ENCODE peak calls at places on chromosomes 5 and 9, in seven cellular contexts. O is psoas muscle; L is CD8-positive, alpha-beta T cell; C is effector memory CD4-positive, alpha-beta T cell; J is Peyer's patch; Z is colonic mucosa; H is SJSA1. W is an unnamed sample.

GRCh38 chr5:119878712-119879111 is 249.4 kb downstream of the FAM170A start:
- DNase-seq in O (no peak), L (no peak), C (no peak), J (no peak), Z (no peak), H (no peak), W (no peak)

GRCh38 chr5:172748341-172748843 is 22.6 kb downstream of the DUSP1 start:
- DNase-seq in O (peak), L (no peak), C (no peak), J (peak), Z (no peak), H (no peak), W (no peak)

GRCh38 chr5:10734050-10734709 is 26.9 kb downstream of the DAP start:
- DNase-seq in O (no peak), L (no peak), C (no peak), J (no peak), Z (no peak), H (no peak), W (no peak)

GRCh38 chr5:64653776-64654175 is 36.5 kb upstream of the SHISAL2B start:
- DNase-seq in O (no peak), L (no peak), C (no peak), J (no peak), Z (no peak), H (no peak), W (peak)

GRCh38 chr9:126112135-126112720 is 214.4 kb upstream of the MVB12B start:
- DNase-seq in O (no peak), L (no peak), C (no peak), J (peak), Z (no peak), H (no peak), W (no peak)

GRCh38 chr5:61659221-61659696 is 327.2 kb downstream of the ZSWIM6 start:
- DNase-seq in O (no peak), L (no peak), C (no peak), J (peak), Z (peak), H (no peak), W (no peak)

GRCh38 chr9:801399-802071 is 40.0 kb upstream of the DMRT1 start:
- DNase-seq in O (no peak), L (no peak), C (no peak), J (no peak), Z (no peak), H (no peak), W (peak)

GRCh38 chr9:20988916-20989315 is 42.5 kb downstream of the HACD4 start:
- DNase-seq in O (no peak), L (no peak), C (no peak), J (no peak), Z (no peak), H (no peak), W (peak)

GRCh38 chr5:139445325-139446170 is 6.2 kb upstream of the DNAJC18 start:
- DNase-seq in O (no peak), L (no peak), C (no peak), J (peak), Z (no peak), H (no peak), W (peak)

GRCh38 chr5:149749481-149750365 is 19.6 kb downstream of the PPARGC1B start:
- DNase-seq in O (no peak), L (no peak), C (no peak), J (no peak), Z (no peak), H (no peak), W (peak)

GRCh38 chr5:39599721-39600431 is 175.1 kb upstream of the DAB2 start:
- DNase-seq in O (no peak), L (no peak), C (no peak), J (peak), Z (no peak), H (no peak), W (peak)

GRCh38 chr9:75235632-75236031 is 147.3 kb downstream of the OSTF1 start:
- DNase-seq in O (no peak), L (no peak), C (no peak), J (peak), Z (no peak), H (no peak), W (no peak)

GRCh38 chr9:127921592-127922120 is 4.8 kb upstream of the ST6GALNAC4 start:
- DNase-seq in O (peak), L (peak), C (peak), J (peak), Z (peak), H (no peak), W (peak)
- H3K4me3 ChIP-seq in O (peak), L (peak), C (peak), J (peak), Z (peak), H (no peak), W (peak)

GRCh38 chr5:57692582-57693487 is 210.2 kb upstream of the ACTBL2 start:
- DNase-seq in O (peak), L (no peak), C (no peak), J (peak), Z (peak), H (peak), W (peak)
- H3K4me3 ChIP-seq in O (peak), L (no peak), C (no peak), J (no peak), Z (no peak), H (no peak), W (no peak)

GRCh38 chr5:151234476-151235238 is 10.8 kb upstream of the CCDC69 start:
- DNase-seq in O (peak), L (no peak), C (no peak), J (peak), Z (peak), H (no peak), W (peak)
- H3K4me3 ChIP-seq in O (peak), L (peak), C (no peak), J (no peak), Z (no peak), H (no peak), W (no peak)

GRCh38 chr5:141634720-141635119 is 1.9 kb downstream of the HDAC3 start:
- DNase-seq in O (no peak), L (no peak), C (no peak), J (no peak), Z (no peak), H (no peak), W (no peak)
- H3K4me3 ChIP-seq in O (no peak), L (no peak), C (no peak), J (no peak), Z (no peak), H (no peak), W (no peak)

DNA sequence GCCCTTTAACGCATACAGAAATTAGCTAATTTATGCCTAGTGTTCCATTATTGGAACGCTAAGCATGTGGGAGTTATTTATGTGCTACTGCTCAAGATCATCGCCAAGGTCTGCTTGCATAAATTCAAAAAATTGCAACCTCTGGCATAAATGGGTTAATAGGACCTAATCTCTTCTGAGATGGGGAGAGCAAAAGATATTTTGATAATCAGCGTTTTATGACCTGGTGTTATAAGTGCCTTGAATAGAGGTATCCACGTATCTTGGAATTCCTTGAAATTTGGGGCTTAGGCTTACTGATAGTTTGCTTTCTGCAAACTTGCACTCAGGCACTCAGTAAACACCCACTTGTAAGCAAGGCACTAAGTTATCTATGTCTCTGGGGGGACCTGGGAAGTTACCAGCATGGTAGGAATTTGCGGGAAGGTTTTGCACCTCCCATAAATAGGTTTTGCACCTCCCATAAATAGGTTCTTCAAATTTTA is 1.8 kb downstream of the SUB1 start:
- DNase-seq in O (no peak), L (no peak), C (no peak), J (no peak), Z (no peak), H (no peak), W (no peak)
- H3K4me3 ChIP-seq in O (peak), L (peak), C (peak), J (no peak), Z (peak), H (peak), W (peak)

GRCh38 chr5:82285206-82285605 is 7.1 kb upstream of the RPS23 start:
- DNase-seq in O (no peak), L (no peak), C (no peak), J (no peak), Z (no peak), H (no peak), W (no peak)

GRCh38 chr5:82278711-82279370 is 687 bp upstream of the RPS23 start:
- DNase-seq in O (peak), L (no peak), C (no peak), J (no peak), Z (no peak), H (no peak), W (no peak)

GRCh38 chr5:82277987-82278710 is at the start of gene RPS23:
- DNase-seq in O (peak), L (peak), C (peak), J (peak), Z (peak), H (peak), W (peak)

GRCh38 chr5:82287625-82288024 is 9.5 kb upstream of the RPS23 start:
- DNase-seq in O (no peak), L (no peak), C (no peak), J (no peak), Z (no peak), H (no peak), W (peak)

DNA sequence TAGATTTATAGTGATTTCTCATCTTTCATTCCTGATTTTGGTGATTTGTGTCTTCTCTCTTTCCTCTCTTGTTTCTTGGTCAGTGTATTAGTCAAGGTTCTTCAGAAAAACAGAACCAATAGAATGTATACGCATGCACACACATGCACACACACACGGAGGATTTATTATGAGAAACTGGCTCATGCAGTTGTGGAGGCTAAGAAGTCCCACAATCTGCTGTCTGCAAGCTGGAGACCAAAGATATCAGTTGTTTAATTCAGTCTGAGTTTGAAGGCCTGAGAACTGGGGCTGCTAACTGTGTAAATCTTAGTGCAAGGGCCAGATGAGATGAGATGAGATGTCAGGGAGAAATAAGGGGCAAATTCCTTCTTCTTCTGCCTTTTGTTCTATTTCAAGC is 5.7 kb upstream of the RPS23 start:
- DNase-seq in O (no peak), L (no peak), C (no peak), J (no peak), Z (no peak), H (no peak), W (no peak)
- H3K4me3 ChIP-seq in O (no peak), L (no peak), C (no peak), J (no peak), Z (no peak), H (no peak), W (no peak)

GRCh38 chr9:76378367-76379073 is 15.7 kb downstream of the RFK start:
- DNase-seq in O (no peak), L (no peak), C (no peak), J (no peak), Z (no peak), H (no peak), W (no peak)
- H3K4me3 ChIP-seq in O (no peak), L (no peak), C (no peak), J (no peak), Z (no peak), H (no peak), W (no peak)

GRCh38 chr5:1930880-1931589 is 48.3 kb upstream of the IRX4 start:
- DNase-seq in O (peak), L (no peak), C (no peak), J (no peak), Z (no peak), H (peak), W (no peak)

GRCh38 chr5:1929108-1929991 is 46.6 kb upstream of the IRX4 start:
- DNase-seq in O (peak), L (no peak), C (no peak), J (no peak), Z (no peak), H (peak), W (no peak)

GRCh38 chr5:1933364-1934055 is 50.8 kb upstream of the IRX4 start:
- DNase-seq in O (no peak), L (no peak), C (no peak), J (no peak), Z (no peak), H (no peak), W (no peak)

GRCh38 chr5:1931590-1932138 is 48.9 kb upstream of the IRX4 start:
- DNase-seq in O (no peak), L (no peak), C (no peak), J (no peak), Z (no peak), H (no peak), W (no peak)

DNA sequence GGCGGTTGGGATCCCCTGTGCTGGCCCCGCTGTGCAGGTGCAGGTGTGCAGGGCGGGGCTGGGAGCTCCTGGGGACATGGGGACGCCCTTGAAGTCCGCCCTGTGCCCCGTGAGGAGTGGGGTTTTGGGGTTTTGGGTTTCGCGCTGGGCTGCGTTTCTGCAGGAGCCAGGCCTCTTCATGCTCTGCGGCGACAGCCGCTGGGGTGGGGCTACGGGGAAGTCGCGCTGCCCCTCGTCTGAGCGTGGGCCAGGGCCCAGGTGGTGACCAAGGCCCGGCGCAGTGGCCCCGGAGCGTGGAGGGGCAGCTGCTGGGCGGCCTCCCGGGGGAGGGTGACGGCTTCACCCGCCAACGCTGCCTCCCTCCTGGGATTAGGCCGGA is 47.8 kb upstream of the IRX4 start:
- DNase-seq in O (peak), L (no peak), C (no peak), J (no peak), Z (no peak), H (peak), W (no peak)
- H3K4me3 ChIP-seq in O (peak), L (no peak), C (no peak), J (no peak), Z (no peak), H (no peak), W (no peak)

DNA sequence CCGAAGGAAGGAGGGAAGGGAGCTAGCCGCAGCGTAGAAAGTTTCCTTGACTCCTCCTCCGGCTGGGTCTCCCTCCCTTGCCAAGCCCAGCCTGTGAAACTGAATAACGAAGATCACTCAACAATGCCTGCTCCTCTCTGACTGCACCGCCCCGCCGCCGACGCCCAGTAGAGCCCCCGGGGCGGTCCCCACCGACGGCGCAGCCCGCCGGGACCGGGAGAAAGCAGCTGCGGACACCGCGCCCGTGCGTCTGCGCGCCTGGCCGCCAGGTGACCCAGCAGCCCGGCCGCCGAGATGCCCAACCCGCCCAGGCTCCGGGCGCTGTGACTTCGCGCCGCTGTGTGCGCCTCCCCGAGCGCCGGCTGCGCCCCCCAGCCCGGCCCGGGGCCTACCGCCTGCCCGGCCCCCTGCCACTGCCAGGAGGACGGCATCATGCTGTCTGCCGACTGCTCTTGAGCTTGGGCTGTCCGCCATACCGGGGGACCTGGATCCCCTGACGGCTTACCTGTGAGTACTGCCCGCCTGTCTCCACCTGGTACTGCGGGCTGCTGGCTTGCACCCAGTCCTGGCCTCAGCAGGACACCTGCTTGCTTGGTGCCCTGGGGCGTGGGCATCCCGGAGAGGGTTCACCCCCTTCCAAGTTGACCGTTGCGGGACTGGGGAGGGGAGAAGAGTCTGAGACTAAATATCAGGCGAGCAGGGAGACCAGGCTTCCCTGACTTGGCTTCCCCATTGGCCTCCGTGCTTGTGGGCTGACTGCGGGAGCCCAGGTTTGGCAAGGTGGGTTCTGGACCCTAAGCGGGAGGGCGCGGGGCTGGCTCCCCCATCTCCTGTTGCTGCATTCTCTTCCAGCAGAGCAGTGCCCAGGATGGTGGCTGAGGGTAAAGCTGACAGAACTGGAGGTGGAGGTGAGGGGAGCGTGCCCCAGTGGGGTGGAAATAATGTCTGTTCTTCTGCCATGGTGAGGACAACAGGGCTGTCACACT is 26.2 kb upstream of the SPTLC1 start:
- DNase-seq in O (no peak), L (no peak), C (no peak), J (no peak), Z (no peak), H (no peak), W (peak)
- H3K4me3 ChIP-seq in O (peak), L (no peak), C (peak), J (peak), Z (peak), H (peak), W (peak)

GRCh38 chr5:92641031-92641962 is 939.7 kb downstream of the NR2F1-AS1 start:
- DNase-seq in O (no peak), L (no peak), C (no peak), J (no peak), Z (peak), H (peak), W (peak)
- H3K4me3 ChIP-seq in O (peak), L (no peak), C (no peak), J (peak), Z (no peak), H (peak), W (peak)